ENCODE peak calls at places on chromosomes 1 and 21, in ten cellular contexts. T is AG08396; X is HuH-7; G is HuH-7.5; F is CD8-positive, alpha-beta T cell; B is HFFc6; R is Peyer's patch; Q is brain pericyte; V is hypothalamus; Z is GM12891. C is an unnamed sample.

GRCh38 chr21:30268608-30269197 is 14.0 kb downstream of the KRTAP24-1 start:
- DNase-seq in Z (no peak), V (no peak), R (no peak), F (no peak), G (no peak), X (peak; percentile 8), B (no peak), Q (no peak), T (no peak), C (no peak)

GRCh38 chr21:23130308-23130707 is 2132.1 kb downstream of the NCAM2 start:
- DNase-seq in X (no peak), V (no peak), Q (no peak), R (no peak), Z (no peak), G (no peak), F (no peak), B (no peak), T (no peak), C (no peak)

GRCh38 chr1:228830954-228831481 is 95.7 kb downstream of the RHOU start:
- DNase-seq in V (no peak), R (peak; percentile 60), B (peak; percentile 20), G (no peak), T (peak; percentile 42), Q (no peak), F (no peak), Z (no peak), X (no peak), C (no peak)

GRCh38 chr1:110255388-110255787 is 45.3 kb downstream of the KCNC4 start:
- DNase-seq in R (no peak), G (no peak), Z (no peak), X (no peak), Q (no peak), F (no peak), B (no peak), V (no peak), T (no peak), C (peak; percentile 63)

GRCh38 chr21:37915516-37915915 is 741 bp downstream of the KCNJ6 start:
- DNase-seq in G (no peak), X (no peak), B (no peak), Z (no peak), R (no peak), T (no peak), F (no peak), Q (no peak), V (no peak), C (no peak)

GRCh38 chr21:38422067-38422466 is 76.2 kb downstream of the ERG start:
- DNase-seq in X (no peak), R (no peak), T (no peak), F (no peak), Z (no peak), Q (no peak), V (no peak), B (no peak), G (no peak), C (no peak)

GRCh38 chr1:63126104-63126503 is 196.3 kb upstream of the FOXD3 start:
- DNase-seq in Q (no peak), V (no peak), Z (no peak), B (no peak), F (no peak), X (no peak), T (no peak), G (no peak), R (no peak), C (no peak)

GRCh38 chr1:4395676-4396075 is 258.7 kb upstream of the AJAP1 start:
- DNase-seq in Z (no peak), V (no peak), T (no peak), F (no peak), X (no peak), R (no peak), Q (no peak), G (no peak), B (no peak), C (no peak)

GRCh38 chr1:228794810-228795209 is 59.5 kb downstream of the RHOU start:
- DNase-seq in T (no peak), R (no peak), Q (no peak), B (no peak), F (no peak), V (no peak), X (no peak), Z (no peak), G (no peak), C (no peak)

GRCh38 chr21:36517366-36518075 is 37.6 kb upstream of the CLDN14 start:
- DNase-seq in R (no peak), X (no peak), F (no peak), B (no peak), T (no peak), V (no peak), Z (no peak), Q (no peak), G (no peak), C (no peak)

GRCh38 chr1:13548281-13548680 is 34.5 kb upstream of the LRRC38 start:
- DNase-seq in R (no peak), Q (no peak), G (no peak), B (no peak), T (no peak), V (no peak), F (no peak), X (no peak), Z (no peak), C (no peak)

GRCh38 chr1:47137925-47138615 is 829 bp downstream of the CYP4A22 start:
- DNase-seq in V (no peak), G (no peak), R (no peak), T (no peak), X (no peak), F (no peak), B (no peak), Z (no peak), Q (no peak), C (no peak)

GRCh38 chr1:115041654-115042053 is 12.0 kb downstream of the TSHB start:
- DNase-seq in G (no peak), R (no peak), X (peak; percentile 17), T (no peak), Q (no peak), F (no peak), B (no peak), V (no peak), Z (no peak), C (no peak)

GRCh38 chr1:17596651-17597509 is 57.4 kb downstream of the ARHGEF10L start:
- DNase-seq in G (no peak), X (peak; percentile 75), F (no peak), T (no peak), Q (no peak), R (peak; percentile 82), Z (no peak), V (no peak), B (no peak), C (no peak)

GRCh38 chr1:230832466-230832865 is 35.9 kb downstream of the C1orf198 start:
- DNase-seq in Q (no peak), V (no peak), T (no peak), X (no peak), F (no peak), R (no peak), B (no peak), Z (no peak), G (no peak), C (no peak)

GRCh38 chr1:112715264-112716053 is at the start of gene PPM1J:
- DNase-seq in T (peak; percentile 99), B (peak; percentile 86), Z (peak; percentile 94), F (peak; percentile 90), V (peak; percentile 46), R (peak; percentile 100), Q (no peak), G (peak; percentile 93), X (peak; percentile 95), C (peak; percentile 82)

GRCh38 chr21:27817902-27818623 is 851.2 kb upstream of the ADAMTS5 start:
- DNase-seq in G (no peak), Q (no peak), F (no peak), V (no peak), Z (no peak), B (no peak), X (no peak), T (no peak), R (no peak), C (no peak)

GRCh38 chr1:16009030-16009460 is 5.0 kb downstream of the SRARP start:
- DNase-seq in G (peak; percentile 72), T (peak; percentile 83), B (peak; percentile 55), R (peak; percentile 90), Z (no peak), V (peak; percentile 39), X (peak; percentile 82), Q (no peak), F (peak; percentile 54), C (peak; percentile 21)

GRCh38 chr1:31831397-31832378 is 15.9 kb upstream of the SPOCD1 start:
- DNase-seq in Q (no peak), B (peak; percentile 69), V (no peak), F (no peak), R (peak; percentile 62), Z (no peak), T (peak; percentile 65), X (peak; percentile 28), G (no peak), C (no peak)

GRCh38 chr1:7299994-7300393 is 471.1 kb upstream of the VAMP3 start:
- DNase-seq in V (no peak), G (no peak), Q (peak; percentile 26), X (no peak), T (peak; percentile 56), R (no peak), F (no peak), B (peak; percentile 77), Z (no peak), C (no peak)

GRCh38 chr1:110916669-110917306 is 43.8 kb downstream of the CD53 start:
- DNase-seq in Q (no peak), G (no peak), X (no peak), Z (peak; percentile 5), T (peak; percentile 17), F (no peak), V (no peak), R (no peak), B (peak; percentile 41), C (no peak)

GRCh38 chr1:31587720-31588423 is 11.6 kb downstream of the TINAGL1 start:
- DNase-seq in G (peak; percentile 80), F (no peak), T (peak; percentile 76), R (peak; percentile 86), B (peak; percentile 33), Q (no peak), Z (peak; percentile 78), X (peak; percentile 76), V (no peak), C (no peak)

GRCh38 chr1:200179126-200179780 is 151.7 kb downstream of the NR5A2 start:
- DNase-seq in V (no peak), B (peak; percentile 72), T (peak; percentile 24), R (no peak), X (no peak), F (no peak), Q (peak; percentile 5), Z (no peak), G (no peak), C (no peak)